ENCODE peak calls at places on chromosome 4, in six cellular contexts. H is H9, O is MM.1S, P is trophoblast cell, L is IMR-90, R is mesenchymal stem cell. F is an unnamed sample.

GRCh38 chr4:67346654-67347053 is 198.6 kb downstream of the CENPC start:
- DNase-seq in L (no peak), P (no peak), O (no peak), H (no peak), R (no peak), F (no peak)

GRCh38 chr4:105509291-105509690 is 35.4 kb upstream of the PPA2 start:
- DNase-seq in O (no peak), L (no peak), P (no peak), H (no peak), R (no peak), F (no peak)

GRCh38 chr4:30802622-30803323 is 82.6 kb downstream of the PCDH7 start:
- DNase-seq in H (no peak), L (peak), O (no peak), R (no peak), P (no peak), F (no peak)

GRCh38 chr4:142408003-142408441 is 438.1 kb downstream of the INPP4B start:
- DNase-seq in L (no peak), R (no peak), O (no peak), P (peak), H (no peak), F (no peak)

GRCh38 chr4:147547314-147548056 is 66.6 kb downstream of the EDNRA start:
- DNase-seq in L (peak), O (no peak), H (no peak), P (peak), R (peak), F (no peak)

GRCh38 chr4:77815651-77816050 is 3.5 kb downstream of the CNOT6L start:
- DNase-seq in P (no peak), O (peak), L (no peak), R (no peak), H (no peak), F (no peak)

GRCh38 chr4:4919926-4920325 is 60.5 kb downstream of the MSX1 start:
- DNase-seq in H (no peak), R (no peak), P (no peak), O (no peak), L (no peak), F (peak)

GRCh38 chr4:68167706-68168105 is 38.0 kb upstream of the TMPRSS11F start:
- DNase-seq in O (no peak), P (no peak), L (no peak), H (no peak), R (no peak), F (no peak)

GRCh38 chr4:80091688-80092087 is 18.7 kb upstream of the ANTXR2 start:
- DNase-seq in L (no peak), P (no peak), O (no peak), H (no peak), R (no peak), F (no peak)

GRCh38 chr4:133585323-133585722 is 436.2 kb downstream of the PCDH10 start:
- DNase-seq in H (no peak), O (no peak), R (no peak), L (no peak), P (no peak), F (no peak)

GRCh38 chr4:184953971-184954370 is 64.3 kb upstream of the HELT start:
- DNase-seq in O (no peak), R (no peak), H (no peak), L (no peak), P (no peak), F (no peak)

GRCh38 chr4:122732329-122733026 is at the start of gene BBS12:
- DNase-seq in H (peak), L (peak), P (peak), R (peak), O (peak), F (peak)

GRCh38 chr4:85776579-85776978 is 301.6 kb downstream of the ARHGAP24 start:
- DNase-seq in P (no peak), H (no peak), O (no peak), L (peak), R (peak), F (no peak)

GRCh38 chr4:152510349-152511147 is 25.3 kb downstream of the FBXW7 start:
- DNase-seq in R (no peak), O (peak), L (no peak), P (no peak), H (no peak), F (no peak)

GRCh38 chr4:82780398-82781231 is 18.0 kb downstream of the SCD5 start:
- DNase-seq in H (peak), L (peak), P (no peak), R (peak), O (no peak), F (no peak)

GRCh38 chr4:108213723-108214122 is 45.0 kb upstream of the LEF1 start:
- DNase-seq in P (no peak), L (no peak), O (no peak), H (no peak), R (no peak), F (no peak)

GRCh38 chr4:186693159-186693815 is 30.4 kb downstream of the FAT1 start:
- DNase-seq in R (peak), O (no peak), L (peak), H (no peak), P (no peak), F (peak)

GRCh38 chr4:25180524-25181131 is 20.4 kb upstream of the SEPSECS start:
- DNase-seq in H (peak), O (peak), P (peak), L (peak), R (peak), F (no peak)

GRCh38 chr4:134202136-134202535 is 547 bp upstream of the PABPC4L start:
- DNase-seq in P (no peak), O (no peak), R (peak), L (no peak), H (no peak), F (no peak)

GRCh38 chr4:71338846-71339593 is at the start of gene SLC4A4:
- DNase-seq in O (no peak), H (no peak), R (peak), L (peak), P (no peak), F (peak)

GRCh38 chr4:125444166-125444565 is 129.4 kb downstream of the FAT4 start:
- DNase-seq in O (no peak), H (no peak), R (no peak), P (no peak), L (no peak), F (no peak)

GRCh38 chr4:186240452-186240847 is 13.1 kb downstream of the KLKB1 start:
- DNase-seq in O (no peak), P (no peak), H (no peak), R (no peak), L (no peak), F (peak)

GRCh38 chr4:41819621-41820020 is 71.1 kb upstream of the PHOX2B start:
- DNase-seq in R (no peak), O (no peak), H (no peak), P (peak), L (no peak), F (peak)

GRCh38 chr4:83535945-83536648 is at the start of gene GPAT3:
- DNase-seq in H (peak), O (peak), P (peak), R (peak), L (peak), F (no peak)

GRCh38 chr4:78889955-78890354 is 49.3 kb downstream of the PAQR3 start:
- DNase-seq in H (no peak), R (no peak), P (no peak), O (no peak), L (no peak), F (peak)

GRCh38 chr4:140875751-140876389 is 119.7 kb upstream of the TBC1D9 start:
- DNase-seq in R (no peak), O (no peak), P (no peak), L (no peak), H (no peak), F (no peak)

GRCh38 chr4:6891436-6892170 is 18.0 kb upstream of the TBC1D14 start:
- DNase-seq in R (peak), H (no peak), O (no peak), L (peak), P (peak), F (peak)

DNA sequence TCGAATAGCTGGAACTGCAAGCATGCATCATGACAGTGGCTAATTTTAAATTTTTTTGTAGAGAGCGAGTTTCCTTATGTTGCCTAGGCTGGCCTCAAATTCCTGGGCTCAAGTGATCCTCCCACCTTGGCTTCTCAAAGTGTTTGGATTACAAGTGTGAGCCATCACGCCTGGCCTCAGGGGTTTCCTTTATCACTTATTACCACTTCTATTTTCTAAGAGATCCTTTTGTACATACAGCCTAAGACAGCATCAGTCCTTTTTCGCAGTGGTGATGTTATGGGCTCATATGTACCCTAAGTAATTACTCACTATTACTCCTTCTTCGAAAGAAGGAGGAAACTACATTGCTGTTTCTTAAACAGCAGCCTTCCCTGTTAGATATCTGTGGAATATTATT is 54.1 kb upstream of the CDKN2AIP start:
- DNase-seq in H (no peak), R (no peak), L (no peak), P (no peak), O (no peak), F (no peak)
- H3K4me2 ChIP-seq in H (no peak), R (no peak), L (no peak), P (no peak), O (no peak), F (no peak)

GRCh38 chr4:16596267-16596666 is 302.2 kb downstream of the LDB2 start:
- DNase-seq in O (no peak), L (no peak), H (no peak), R (no peak), P (no peak), F (no peak)

GRCh38 chr4:16588651-16589050 is 309.8 kb downstream of the LDB2 start:
- DNase-seq in R (no peak), L (no peak), H (no peak), P (peak), O (no peak), F (no peak)

GRCh38 chr4:16588170-16588569 is 310.3 kb downstream of the LDB2 start:
- DNase-seq in H (no peak), O (no peak), P (no peak), L (no peak), R (no peak), F (no peak)

GRCh38 chr4:16590792-16591191 is 307.7 kb downstream of the LDB2 start:
- DNase-seq in O (no peak), P (no peak), L (no peak), H (no peak), R (no peak), F (no peak)

GRCh38 chr4:16591867-16592266 is 306.6 kb downstream of the LDB2 start:
- DNase-seq in L (no peak), R (no peak), P (no peak), O (no peak), H (no peak), F (no peak)
- H2AFZ ChIP-seq in L (no peak), R (no peak), P (no peak), O (no peak), H (no peak), F (no peak)

GRCh38 chr4:173414456-173414855 is 15.5 kb upstream of the SCRG1 start:
- DNase-seq in P (no peak), O (no peak), L (no peak), H (no peak), R (no peak), F (no peak)
- H3K27ac ChIP-seq in P (no peak), O (no peak), L (no peak), H (no peak), R (no peak), F (no peak)

GRCh38 chr4:915041-915474 is 17.1 kb downstream of the GAK start:
- DNase-seq in O (no peak), H (no peak), R (no peak), L (no peak), P (no peak), F (no peak)

GRCh38 chr4:912548-913279 is 19.4 kb downstream of the GAK start:
- DNase-seq in H (no peak), L (no peak), R (no peak), O (no peak), P (no peak), F (no peak)

GRCh38 chr4:915595-915994 is 16.5 kb downstream of the GAK start:
- DNase-seq in L (peak), P (no peak), O (no peak), R (peak), H (no peak), F (no peak)

GRCh38 chr4:913280-913618 is 18.9 kb downstream of the GAK start:
- DNase-seq in O (no peak), H (no peak), L (no peak), R (no peak), P (no peak), F (no peak)

GRCh38 chr4:914531-914930 is 17.6 kb downstream of the GAK start:
- DNase-seq in L (no peak), R (no peak), P (no peak), H (peak), O (no peak), F (no peak)
- H3K4me2 ChIP-seq in L (no peak), R (no peak), P (no peak), H (no peak), O (no peak), F (no peak)

GRCh38 chr4:2962099-2962455 is 1.1 kb downstream of the NOP14 start:
- DNase-seq in O (peak), P (no peak), H (no peak), L (no peak), R (no peak), F (no peak)
- H2AFZ ChIP-seq in O (no peak), P (no peak), H (no peak), L (no peak), R (no peak), F (no peak)

GRCh38 chr4:8439168-8439567 is 1.4 kb downstream of the ACOX3 start:
- DNase-seq in P (no peak), R (peak), L (peak), O (no peak), H (no peak), F (no peak)
- H3K27ac ChIP-seq in P (no peak), R (no peak), L (no peak), O (no peak), H (no peak), F (peak)

GRCh38 chr4:54082168-54082567 is 17.8 kb upstream of the CHIC2 start:
- DNase-seq in R (peak), H (no peak), O (no peak), L (peak), P (peak), F (no peak)
- H3K4me2 ChIP-seq in R (no peak), H (no peak), O (no peak), L (peak), P (no peak), F (peak)

F was measured in osteoblast.